ENCODE peak calls at places on chromosomes 12 and 14, in four cellular contexts. V is trophoblast cell, X is IMR-90, M is H1. L is an unnamed sample.

GRCh38 chr14:34175574-34175973 is 224.7 kb upstream of the EGLN3 start:
- DNase-seq in V (no peak), X (no peak), M (no peak), L (no peak)

GRCh38 chr12:90086281-90086680 is 377.6 kb upstream of the ATP2B1 start:
- DNase-seq in V (peak), X (peak), M (no peak), L (no peak)

GRCh38 chr12:4049566-4050080 is 176.4 kb upstream of the PARP11 start:
- DNase-seq in V (no peak), X (no peak), M (no peak), L (no peak)

GRCh38 chr14:104724981-104725771 is 1.1 kb downstream of the ADSS1 start:
- DNase-seq in V (peak), X (no peak), M (no peak), L (no peak)

GRCh38 chr12:107794451-107794850 is 19.9 kb downstream of the ASCL4 start:
- DNase-seq in V (no peak), X (no peak), M (no peak), L (no peak)

GRCh38 chr12:62631531-62632520 is 165.2 kb downstream of the MON2 start:
- DNase-seq in V (no peak), X (peak), M (no peak), L (peak)

GRCh38 chr12:96068636-96069035 is 33.2 kb upstream of the LTA4H start:
- DNase-seq in V (no peak), X (no peak), M (no peak), L (no peak)

GRCh38 chr12:23533295-23533694 is 416.2 kb downstream of the SOX5 start:
- DNase-seq in V (no peak), X (no peak), M (no peak), L (no peak)

GRCh38 chr14:22871962-22872832 is 657 bp downstream of the LRP10 start:
- DNase-seq in V (peak), X (peak), M (no peak), L (peak)

GRCh38 chr12:6262635-6263034 is 47.8 kb upstream of the PLEKHG6 start:
- DNase-seq in V (peak), X (no peak), M (no peak), L (no peak)

GRCh38 chr14:71070169-71070568 is 162.9 kb downstream of the PCNX1 start:
- DNase-seq in V (no peak), X (peak), M (no peak), L (no peak)

GRCh38 chr12:50112456-50113218 is 601 bp downstream of the COX14 start:
- DNase-seq in V (peak), X (no peak), M (peak), L (no peak)

GRCh38 chr12:115946867-115947695 is 330.4 kb downstream of the MED13L start:
- DNase-seq in V (no peak), X (peak), M (no peak), L (no peak)

GRCh38 chr12:45051490-45052105 is 699 bp upstream of the DBX2 start:
- DNase-seq in V (no peak), X (no peak), M (no peak), L (no peak)

GRCh38 chr12:129304532-129304931 is 451.3 kb downstream of the GLT1D1 start:
- DNase-seq in V (no peak), X (no peak), M (no peak), L (no peak)

GRCh38 chr12:127145929-127146789 is 1120.8 kb upstream of the TMEM132C start:
- DNase-seq in V (peak), X (peak), M (no peak), L (no peak)

GRCh38 chr14:69038449-69039286 is 59.6 kb upstream of the ACTN1 start:
- DNase-seq in V (no peak), X (peak), M (no peak), L (no peak)

GRCh38 chr14:104293231-104293841 is 154.9 kb downstream of the KIF26A start:
- DNase-seq in V (no peak), X (no peak), M (no peak), L (no peak)

GRCh38 chr12:104134882-104135281 is 3.1 kb downstream of the NFYB start:
- DNase-seq in V (no peak), X (no peak), M (no peak), L (no peak)

GRCh38 chr14:104403421-104404220 is 175.9 kb upstream of the C14orf180 start:
- DNase-seq in V (no peak), X (no peak), M (no peak), L (no peak)

GRCh38 chr12:127054531-127054930 is 1212.4 kb upstream of the TMEM132C start:
- DNase-seq in V (peak), X (no peak), M (no peak), L (no peak)

GRCh38 chr14:95216013-95216412 is 58.7 kb upstream of the DICER1 start:
- DNase-seq in V (no peak), X (no peak), M (no peak), L (no peak)

GRCh38 chr12:99039367-99040120 is 394.5 kb downstream of the APAF1 start:
- DNase-seq in V (no peak), X (no peak), M (no peak), L (no peak)

GRCh38 chr12:2535583-2536187 is 259.1 kb upstream of the FKBP4 start:
- DNase-seq in V (no peak), X (peak), M (no peak), L (no peak)

GRCh38 chr12:31003861-31004640 is 69.6 kb upstream of the DDX11 start:
- DNase-seq in V (no peak), X (no peak), M (no peak), L (no peak)

GRCh38 chr12:94174576-94174975 is 26.2 kb downstream of the PLXNC1 start:
- DNase-seq in V (no peak), X (no peak), M (no peak), L (no peak)

GRCh38 chr12:31232361-31232965 is 93.5 kb downstream of the SINHCAF start:
- DNase-seq in V (no peak), X (no peak), M (no peak), L (no peak)

GRCh38 chr12:62785941-62786559 is 148.9 kb downstream of the PPM1H start:
- DNase-seq in V (peak), X (peak), M (no peak), L (no peak)

GRCh38 chr12:54689984-54690383 is 41.8 kb upstream of the DCD start:
- DNase-seq in V (no peak), X (no peak), M (peak), L (no peak)

GRCh38 chr14:74531467-74531866 is 37.9 kb downstream of the ISCA2 start:
- DNase-seq in V (no peak), X (peak), M (peak), L (no peak)

GRCh38 chr12:55830601-55831406 is 1.4 kb upstream of the DNAJC14 start:
- DNase-seq in V (no peak), X (peak), M (no peak), L (peak)

GRCh38 chr12:59182191-59182590 is 261.9 kb upstream of the LRIG3 start:
- DNase-seq in V (no peak), X (no peak), M (no peak), L (no peak)

GRCh38 chr14:77109656-77110055 is 11.6 kb downstream of the CIPC start:
- DNase-seq in V (no peak), X (no peak), M (no peak), L (no peak)

GRCh38 chr12:92000587-92000986 is 145.1 kb downstream of the BTG1 start:
- DNase-seq in V (no peak), X (no peak), M (no peak), L (no peak)

GRCh38 chr14:100297320-100298300 is 8.6 kb downstream of the SLC25A29 start:
- DNase-seq in V (peak), X (peak), M (no peak), L (no peak)

GRCh38 chr12:46893429-46893828 is 67.6 kb upstream of the SLC38A4 start:
- DNase-seq in V (no peak), X (no peak), M (no peak), L (no peak)

GRCh38 chr14:94945615-94946014 is 175.7 kb upstream of the GSC start:
- DNase-seq in V (no peak), X (no peak), M (no peak), L (no peak)

GRCh38 chr12:97425380-97425779 is 37.2 kb upstream of the RMST start:
- DNase-seq in V (no peak), X (no peak), M (no peak), L (no peak)

GRCh38 chr12:58583956-58584355 is 336.3 kb downstream of the LRIG3 start:
- DNase-seq in V (no peak), X (no peak), M (no peak), L (no peak)

DNA sequence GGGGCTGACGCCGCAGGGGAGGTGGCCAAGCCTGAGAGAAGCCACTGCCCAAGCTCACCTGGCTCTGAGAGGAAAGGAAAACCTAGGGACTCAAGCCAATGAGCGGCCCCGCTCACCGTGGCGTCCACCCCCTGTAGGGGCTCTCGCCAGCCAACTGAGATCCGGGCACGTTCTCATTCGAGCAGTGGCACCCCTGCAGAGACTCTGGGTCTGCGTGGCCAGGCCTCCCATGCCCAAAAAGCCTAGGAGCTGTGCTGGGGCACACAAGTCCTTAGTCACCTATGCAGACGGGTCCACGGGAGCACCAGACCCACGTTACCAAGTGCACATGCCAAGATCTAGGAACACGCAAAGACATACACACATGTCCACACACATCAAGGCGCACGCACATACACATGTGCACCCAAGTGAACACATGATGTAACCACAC is 106.2 kb downstream of the NCOR2 start:
- DNase-seq in V (no peak), X (no peak), M (no peak), L (no peak)
- H4K91ac ChIP-seq in V (no peak), X (no peak), M (no peak), L (no peak)

GRCh38 chr12:75711276-75711675 is 199.9 kb upstream of the KRR1 start:
- DNase-seq in V (no peak), X (no peak), M (no peak), L (no peak)
- H3K4me3 ChIP-seq in V (no peak), X (no peak), M (no peak), L (no peak)

DNA sequence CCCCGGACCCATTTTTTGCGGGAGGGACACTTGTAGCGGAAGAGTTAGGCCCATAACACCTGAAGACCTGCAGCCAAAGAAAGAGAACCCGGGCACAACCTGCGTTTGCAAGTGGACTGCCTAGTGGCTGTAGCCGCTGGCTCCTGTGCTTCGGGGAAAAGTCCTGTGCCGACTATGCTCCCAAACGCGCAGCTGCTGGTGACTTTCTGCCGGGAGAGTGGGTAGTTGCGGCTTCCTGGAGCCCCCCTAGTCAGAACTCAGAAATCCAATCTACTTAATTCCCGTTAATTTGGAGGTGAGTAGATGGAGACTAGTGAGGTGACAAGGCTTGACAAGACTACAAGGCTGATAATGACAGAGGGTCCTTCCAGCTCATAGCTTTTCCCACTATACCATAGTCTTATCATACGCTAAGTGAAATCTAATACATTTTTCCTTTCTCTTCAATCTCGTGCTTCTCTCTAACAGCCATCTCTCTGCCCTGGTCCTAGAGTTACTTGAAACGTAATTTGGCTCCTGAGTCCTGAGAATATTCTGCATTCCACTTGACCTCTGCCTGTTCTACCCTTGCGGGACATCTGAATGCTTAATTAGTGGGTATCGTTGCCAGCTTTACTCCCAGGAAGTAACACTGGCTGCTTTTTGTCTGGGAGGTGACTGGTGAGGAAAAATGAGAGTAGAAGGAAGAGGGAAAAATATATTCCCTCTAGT is 535 bp downstream of the MTHFD1 start:
- DNase-seq in V (peak), X (peak), M (no peak), L (no peak)
- H4K91ac ChIP-seq in V (no peak), X (peak), M (peak), L (no peak)

DNA sequence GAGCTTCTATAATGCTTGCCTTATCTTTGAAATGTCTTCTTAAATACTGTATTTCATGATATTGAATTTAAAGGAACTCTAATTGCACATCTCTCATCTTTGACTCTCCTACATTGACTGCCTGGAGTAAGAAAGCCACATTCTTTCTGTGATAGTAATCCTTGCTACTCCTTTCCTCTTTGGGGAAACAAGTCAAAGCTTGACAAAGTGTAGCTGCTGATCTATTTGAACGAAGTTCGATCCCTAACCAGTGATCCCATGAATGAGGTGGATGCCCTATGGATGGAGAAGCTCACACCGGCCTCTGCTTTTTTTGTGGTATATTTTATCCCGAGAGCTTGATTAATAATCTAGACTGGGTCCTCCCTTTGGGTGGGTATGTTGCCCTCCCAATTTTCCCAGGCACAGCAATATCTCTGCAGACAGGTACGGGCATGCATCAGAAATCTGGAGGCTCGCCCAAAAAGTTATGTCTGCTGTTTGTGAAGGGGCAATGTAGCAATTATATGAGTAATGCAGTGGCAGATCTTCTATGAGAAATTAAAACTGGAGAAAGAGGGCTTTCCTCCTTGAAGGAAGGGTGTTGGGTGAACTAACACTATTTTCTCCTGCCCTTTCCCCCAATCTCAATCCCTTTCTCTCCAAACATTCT is 163.0 kb upstream of the FRMD6 start:
- DNase-seq in V (no peak), X (peak), M (no peak), L (no peak)
- H3K4me3 ChIP-seq in V (no peak), X (no peak), M (no peak), L (no peak)

L was measured in neuronal stem cell.